ENCODE peak calls at places on chromosomes 12 and 14, in six cellular contexts. Y is H1, C is HepG2, U is A549, T is K562, Z is GM12878. G is an unnamed sample.

GRCh38 chr14:36085861-36086260 is 90.7 kb downstream of the PTCSC3 start:
- DNase-seq in Y (no peak), C (no peak), U (no peak), T (no peak), Z (no peak), G (no peak)

GRCh38 chr14:100810861-100811461 is 15.0 kb upstream of the MEG3 start:
- DNase-seq in Y (no peak), C (no peak), U (no peak), T (no peak), Z (no peak), G (no peak)

GRCh38 chr12:128815779-128816642 is 7.7 kb downstream of the SLC15A4 start:
- DNase-seq in Y (no peak), C (no peak), U (no peak), T (no peak), Z (no peak), G (no peak)

GRCh38 chr12:1691123-1692007 is 495 bp downstream of the ADIPOR2 start:
- DNase-seq in Y (peak; percentile 13), C (peak; percentile 31), U (no peak), T (peak; percentile 65), Z (no peak), G (no peak)

GRCh38 chr12:113240395-113240794 is 19.1 kb downstream of the TPCN1 start:
- DNase-seq in Y (no peak), C (no peak), U (no peak), T (no peak), Z (no peak), G (no peak)

GRCh38 chr12:120500577-120500976 is 4.7 kb downstream of the DYNLL1 start:
- DNase-seq in Y (no peak), C (no peak), U (no peak), T (no peak), Z (no peak), G (no peak)

GRCh38 chr12:59087077-59087673 is 166.9 kb upstream of the LRIG3 start:
- DNase-seq in Y (no peak), C (no peak), U (no peak), T (no peak), Z (no peak), G (peak; percentile 13)

GRCh38 chr14:21917699-21918436 is 244.2 kb upstream of the OR4E1 start:
- DNase-seq in Y (no peak), C (peak; percentile 56), U (peak; percentile 92), T (peak; percentile 24), Z (peak; percentile 3), G (peak; percentile 11)

GRCh38 chr14:54738009-54738408 is 164.6 kb downstream of the GCH1 start:
- DNase-seq in Y (no peak), C (no peak), U (no peak), T (no peak), Z (no peak), G (no peak)

GRCh38 chr12:119710941-119711551 is 43.1 kb downstream of the PRKAB1 start:
- DNase-seq in Y (no peak), C (no peak), U (no peak), T (no peak), Z (no peak), G (no peak)

GRCh38 chr12:19846561-19846960 is 407.3 kb downstream of the AEBP2 start:
- DNase-seq in Y (no peak), C (no peak), U (peak; percentile 19), T (no peak), Z (no peak), G (no peak)

GRCh38 chr12:131094831-131095805 is 141.4 kb downstream of the ADGRD1 start:
- DNase-seq in Y (no peak), C (no peak), U (no peak), T (no peak), Z (no peak), G (no peak)

GRCh38 chr12:52087961-52088820 is 8.7 kb downstream of the SMIM41 start:
- DNase-seq in Y (no peak), C (no peak), U (no peak), T (no peak), Z (no peak), G (peak; percentile 14)

GRCh38 chr14:99560403-99560802 is 43.6 kb downstream of the CCDC85C start:
- DNase-seq in Y (no peak), C (no peak), U (no peak), T (no peak), Z (no peak), G (no peak)

GRCh38 chr14:99562848-99563748 is 40.9 kb downstream of the CCDC85C start:
- DNase-seq in Y (peak; percentile 75), C (peak; percentile 84), U (peak; percentile 86), T (peak; percentile 66), Z (no peak), G (peak; percentile 84)

GRCh38 chr14:99561827-99562226 is 42.2 kb downstream of the CCDC85C start:
- DNase-seq in Y (no peak), C (no peak), U (no peak), T (no peak), Z (no peak), G (no peak)

GRCh38 chr14:99559286-99559990 is 44.6 kb downstream of the CCDC85C start:
- DNase-seq in Y (no peak), C (no peak), U (no peak), T (no peak), Z (no peak), G (no peak)

GRCh38 chr14:99560946-99561683 is 42.9 kb downstream of the CCDC85C start:
- DNase-seq in Y (no peak), C (no peak), U (no peak), T (no peak), Z (no peak), G (peak; percentile 75)
- TF ChIP-seq USF2 in Y (no peak), C (no peak), U (no peak), T (no peak), Z (no peak), G (no peak)

GRCh38 chr12:111170559-111170958 is 198.3 kb downstream of the PHETA1 start:
- DNase-seq in Y (no peak), C (no peak), U (no peak), T (no peak), Z (no peak), G (no peak)
- TF ChIP-seq EP300 in Y (no peak), C (no peak), U (no peak), T (no peak), Z (no peak), G (no peak)

DNA sequence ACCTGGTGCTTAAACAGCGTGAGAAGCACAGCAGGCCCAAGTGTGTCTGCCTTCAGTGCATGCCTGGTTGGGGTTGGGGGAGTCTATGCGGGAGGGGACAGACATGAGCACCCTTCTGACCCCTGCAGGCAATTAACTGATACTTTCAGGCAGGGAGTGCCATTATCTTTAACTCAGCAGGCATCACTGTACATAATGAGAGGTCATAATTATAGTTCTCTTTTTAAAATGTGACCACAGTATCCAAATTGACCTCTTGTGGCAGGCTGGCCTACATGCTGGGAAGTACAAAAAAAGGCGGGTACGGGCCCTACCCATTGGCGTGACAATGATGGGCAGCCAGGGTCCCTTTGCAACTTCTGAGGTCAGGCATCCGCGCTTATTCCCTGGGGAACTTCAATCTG is 209.1 kb downstream of the FOXN3 start:
- DNase-seq in Y (no peak), C (no peak), U (no peak), T (peak; percentile 16), Z (peak; percentile 17), G (peak; percentile 30)
- TF ChIP-seq RAD21 in Y (no peak), C (no peak), U (no peak), T (no peak), Z (no peak), G (no peak)

GRCh38 chr12:14828896-14829295 is 14.4 kb downstream of the ART4 start:
- DNase-seq in Y (no peak), C (no peak), U (peak; percentile 45), T (no peak), Z (peak; percentile 12), G (peak; percentile 32)
- TF ChIP-seq USF2 in Y (no peak), C (no peak), U (no peak), T (no peak), Z (no peak), G (no peak)

DNA sequence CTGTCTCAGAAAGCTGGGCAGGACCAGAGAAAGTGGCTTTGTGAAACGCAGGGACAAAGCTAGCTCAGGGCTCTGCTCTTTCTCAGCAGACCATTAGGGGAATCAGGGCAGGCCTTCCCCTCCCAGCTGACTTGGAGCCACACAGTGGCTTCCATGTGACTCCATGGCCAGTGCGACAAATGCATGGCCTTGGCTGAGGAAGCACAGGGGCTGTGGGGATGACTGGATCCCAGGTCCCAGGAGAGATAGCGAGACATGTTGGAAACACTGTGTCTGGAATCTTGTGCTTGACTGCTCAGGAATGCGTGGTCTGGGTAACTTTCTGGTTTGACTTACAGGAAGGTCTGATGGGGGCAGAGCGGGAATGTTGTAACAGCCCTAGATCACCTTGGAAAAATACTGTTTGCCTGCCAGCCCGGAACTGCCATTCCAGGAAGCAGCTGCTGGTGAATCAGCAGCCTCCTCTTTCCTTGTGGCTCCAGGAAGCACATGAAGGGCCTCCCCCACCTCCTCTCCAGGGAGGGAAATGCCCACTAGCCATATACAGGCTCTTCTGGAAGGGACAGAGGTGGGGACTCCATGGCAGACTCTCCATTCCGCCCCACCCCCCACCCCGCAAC is 133.5 kb upstream of the HIF1A start:
- DNase-seq in Y (no peak), C (peak; percentile 94), U (peak; percentile 95), T (no peak), Z (no peak), G (peak; percentile 46)
- TF ChIP-seq EP300 in Y (no peak), C (peak; percentile 87), U (peak; percentile 95), T (no peak), Z (no peak), G (peak; percentile 94)

DNA sequence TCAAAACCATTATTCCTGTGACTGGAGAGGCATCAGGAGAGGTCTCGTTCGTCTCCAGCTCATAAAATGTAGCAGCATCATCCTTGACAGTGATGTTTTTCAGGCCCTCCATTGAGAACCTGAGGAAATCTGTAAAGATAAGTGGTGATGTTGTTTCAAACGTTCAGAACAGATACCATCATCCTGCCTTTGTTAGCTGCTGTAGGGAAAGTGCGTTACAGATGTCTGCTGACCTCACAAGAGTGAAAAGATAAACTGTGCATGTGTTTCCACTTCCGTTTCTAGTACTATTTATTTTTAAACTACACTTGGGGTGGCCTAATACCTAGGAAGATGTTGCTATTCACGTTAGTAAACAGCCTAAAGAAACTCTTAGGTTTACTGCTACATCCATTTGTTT is 28.4 kb downstream of the BCL2L14 start:
- DNase-seq in Y (no peak), C (no peak), U (no peak), T (no peak), Z (no peak), G (peak; percentile 73)
- TF ChIP-seq RAD21 in Y (no peak), C (no peak), U (no peak), T (no peak), Z (no peak), G (no peak)

GRCh38 chr12:66251049-66251448 is 51.2 kb upstream of the HELB start:
- DNase-seq in Y (no peak), C (no peak), U (no peak), T (no peak), Z (no peak), G (no peak)
- TF ChIP-seq USF2 in Y (no peak), C (no peak), U (no peak), T (no peak), Z (no peak), G (no peak)

GRCh38 chr14:50532502-50533313 is at the start of gene MAP4K5:
- DNase-seq in Y (peak; percentile 69), C (peak; percentile 82), U (peak; percentile 93), T (peak; percentile 90), Z (peak; percentile 40), G (peak; percentile 97)
- TF ChIP-seq EP300 in Y (peak; percentile 83), C (no peak), U (no peak), T (no peak), Z (no peak), G (no peak)

GRCh38 chr12:57759360-57759980 is 4.6 kb downstream of the MARCHF9 start:
- DNase-seq in Y (no peak), C (peak; percentile 53), U (peak; percentile 68), T (peak; percentile 58), Z (no peak), G (peak; percentile 66)
- TF ChIP-seq RAD21 in Y (no peak), C (no peak), U (no peak), T (peak; percentile 8), Z (peak; percentile 40), G (peak; percentile 9)

G was measured in SK-N-SH.